ENCODE peak calls at places on chromosome 3, in eight cellular contexts. Z is brain microvascular endothelial cell; N is tibial artery; M is AG10803; T is Calu3; S is body of pancreas; Q is CD8-positive, alpha-beta T cell; E is GM12864. W is an unnamed sample.

GRCh38 chr3:16177962-16178627 is 3.6 kb downstream of the GALNT15 start:
- DNase-seq in M (peak; percentile 89), E (no peak), T (peak; percentile 83), Z (peak; percentile 82), N (peak; percentile 80), Q (peak; percentile 38), S (peak; percentile 77), W (peak; percentile 39)

GRCh38 chr3:56019490-56019889 is 448.8 kb downstream of the ERC2 start:
- DNase-seq in Q (no peak), T (no peak), Z (no peak), M (no peak), E (no peak), N (no peak), S (no peak), W (no peak)

GRCh38 chr3:29512620-29513019 is 231.7 kb downstream of the RBMS3 start:
- DNase-seq in S (no peak), Q (no peak), T (no peak), E (no peak), N (no peak), Z (no peak), M (no peak), W (no peak)

GRCh38 chr3:79140718-79141117 is 627.1 kb downstream of the ROBO1 start:
- DNase-seq in Q (no peak), T (no peak), Z (peak; percentile 82), S (no peak), N (no peak), E (no peak), M (peak; percentile 66), W (no peak)

GRCh38 chr3:193832833-193833413 is 239.9 kb downstream of the OPA1 start:
- DNase-seq in S (no peak), T (no peak), E (no peak), Q (no peak), M (no peak), Z (no peak), N (no peak), W (no peak)

GRCh38 chr3:13016083-13016725 is 57.0 kb downstream of the IQSEC1 start:
- DNase-seq in E (peak; percentile 75), M (no peak), Z (no peak), N (peak; percentile 71), T (no peak), S (no peak), Q (peak; percentile 67), W (peak; percentile 65)

GRCh38 chr3:24278526-24278925 is 216.1 kb downstream of the THRB start:
- DNase-seq in Z (no peak), T (no peak), M (peak; percentile 60), S (no peak), E (no peak), N (no peak), Q (no peak), W (no peak)

GRCh38 chr3:194267744-194268658 is 83.1 kb downstream of the CPN2 start:
- DNase-seq in M (no peak), T (no peak), E (no peak), Z (no peak), N (no peak), Q (no peak), S (peak; percentile 24), W (no peak)

GRCh38 chr3:151362798-151363197 is 21.8 kb downstream of the P2RY12 start:
- DNase-seq in T (no peak), N (no peak), Q (no peak), M (peak; percentile 74), Z (no peak), S (no peak), E (no peak), W (no peak)

GRCh38 chr3:94083261-94083660 is 20.4 kb downstream of the NSUN3 start:
- DNase-seq in N (no peak), Q (no peak), E (no peak), Z (no peak), T (no peak), S (no peak), M (no peak), W (no peak)

GRCh38 chr3:29335438-29335837 is 54.6 kb downstream of the RBMS3 start:
- DNase-seq in M (peak; percentile 99), T (peak; percentile 56), E (no peak), Q (no peak), N (peak; percentile 80), S (peak; percentile 57), Z (peak; percentile 97), W (no peak)

GRCh38 chr3:45874677-45875346 is 11.5 kb upstream of the CCR9 start:
- DNase-seq in S (no peak), T (no peak), Q (no peak), M (no peak), N (no peak), E (no peak), Z (no peak), W (no peak)

GRCh38 chr3:172384836-172385235 is 63.4 kb downstream of the GHSR start:
- DNase-seq in S (no peak), E (no peak), Z (no peak), Q (no peak), T (no peak), N (no peak), M (no peak), W (no peak)

GRCh38 chr3:149969945-149970715 is 565 bp downstream of the PFN2 start:
- DNase-seq in M (peak; percentile 81), S (peak; percentile 85), Q (peak; percentile 84), N (peak; percentile 68), E (peak; percentile 40), Z (peak; percentile 76), T (peak; percentile 91), W (peak; percentile 76)

GRCh38 chr3:87468235-87468634 is 191.9 kb upstream of the POU1F1 start:
- DNase-seq in E (no peak), S (no peak), N (no peak), Q (no peak), M (no peak), T (no peak), Z (no peak), W (no peak)

GRCh38 chr3:43455233-43455632 is 166.6 kb downstream of the ANO10 start:
- DNase-seq in T (peak; percentile 2), N (no peak), Q (no peak), S (peak; percentile 15), Z (peak; percentile 7), M (peak; percentile 48), E (no peak), W (no peak)

GRCh38 chr3:10192953-10193691 is 28.4 kb downstream of the IRAK2 start:
- DNase-seq in Z (peak; percentile 93), S (no peak), M (peak; percentile 93), E (no peak), N (peak; percentile 34), T (no peak), Q (peak; percentile 73), W (peak; percentile 53)

GRCh38 chr3:141875893-141876380 is 506 bp upstream of the ATP1B3 start:
- DNase-seq in N (peak; percentile 52), M (peak; percentile 41), Q (peak; percentile 88), S (peak; percentile 51), Z (peak; percentile 56), E (no peak), T (no peak), W (no peak)

GRCh38 chr3:155702745-155703581 is 41.9 kb downstream of the PLCH1 start:
- DNase-seq in N (no peak), T (no peak), E (no peak), S (no peak), Z (no peak), Q (no peak), M (no peak), W (no peak)

GRCh38 chr3:26452363-26452762 is 170.2 kb upstream of the LRRC3B start:
- DNase-seq in E (no peak), Z (no peak), N (no peak), Q (no peak), S (no peak), T (no peak), M (no peak), W (no peak)

GRCh38 chr3:197428117-197428761 is 127.5 kb downstream of the BDH1 start:
- DNase-seq in Q (peak; percentile 49), Z (no peak), M (peak; percentile 61), N (no peak), S (no peak), E (peak; percentile 2), T (peak; percentile 61), W (no peak)

GRCh38 chr3:14376348-14377043 is 25.9 kb upstream of the SLC6A6 start:
- DNase-seq in M (no peak), N (no peak), S (no peak), Q (no peak), E (no peak), T (no peak), Z (no peak), W (no peak)

GRCh38 chr3:14377044-14377837 is 25.2 kb upstream of the SLC6A6 start:
- DNase-seq in Q (no peak), N (no peak), E (no peak), T (no peak), S (no peak), M (no peak), Z (no peak), W (no peak)

GRCh38 chr3:14377838-14378169 is 24.6 kb upstream of the SLC6A6 start:
- DNase-seq in M (no peak), Q (peak; percentile 57), Z (no peak), N (no peak), T (no peak), E (peak; percentile 12), S (no peak), W (no peak)

GRCh38 chr3:14379842-14380241 is 22.6 kb upstream of the SLC6A6 start:
- DNase-seq in Z (no peak), M (no peak), E (no peak), Q (no peak), T (no peak), N (no peak), S (no peak), W (no peak)

DNA sequence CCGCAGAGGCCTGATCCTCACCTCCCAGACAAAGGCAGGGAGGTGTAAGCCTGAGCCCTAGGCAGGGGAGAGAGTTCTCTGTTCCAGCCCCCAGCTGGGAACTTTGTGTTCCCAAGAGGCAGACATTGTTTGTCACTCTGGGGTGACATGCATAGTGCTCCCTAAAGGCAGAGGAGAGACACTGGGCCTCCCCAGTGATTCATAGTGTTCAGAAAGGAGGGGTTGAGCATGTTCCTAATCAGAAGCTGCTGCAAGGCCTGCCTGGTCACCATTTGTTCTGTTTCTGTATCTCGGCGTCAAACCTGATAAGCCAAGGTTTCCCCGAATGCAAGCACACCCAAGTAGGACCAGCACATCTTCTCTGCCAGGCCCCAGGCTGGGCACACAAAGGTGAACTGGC is 24.0 kb upstream of the SLC6A6 start:
- DNase-seq in Q (no peak), N (no peak), E (no peak), T (no peak), Z (no peak), S (no peak), M (no peak), W (no peak)
- TF ChIP-seq CTCF in Q (no peak), N (no peak), E (no peak), T (no peak), Z (no peak), S (no peak), M (no peak), W (no peak)

GRCh38 chr3:47799733-47800132 is 3.2 kb upstream of the DHX30 start:
- DNase-seq in N (no peak), S (no peak), Z (no peak), M (no peak), Q (no peak), T (no peak), E (no peak), W (no peak)
- TF ChIP-seq CTCF in N (no peak), S (no peak), Z (peak; percentile 56), M (peak; percentile 37), Q (no peak), T (no peak), E (peak; percentile 66), W (no peak)

GRCh38 chr3:126659915-126660886 is 5.3 kb upstream of the TXNRD3 start:
- DNase-seq in M (no peak), T (peak; percentile 0), S (no peak), E (no peak), Z (no peak), N (no peak), Q (no peak), W (no peak)
- TF ChIP-seq CTCF in M (peak; percentile 30), T (peak; percentile 39), S (no peak), E (peak; percentile 34), Z (peak; percentile 53), N (no peak), Q (no peak), W (no peak)

GRCh38 chr3:146026547-146026946 is 134.4 kb downstream of the PLOD2 start:
- DNase-seq in M (no peak), T (no peak), S (no peak), E (no peak), N (no peak), Z (no peak), Q (no peak), W (no peak)
- TF ChIP-seq CTCF in M (peak; percentile 17), T (no peak), S (no peak), E (no peak), N (no peak), Z (no peak), Q (no peak), W (no peak)